ENCODE peak calls at places on chromosomes 12 and 14, in nine cellular contexts. Z is D721Med; B is activated T-cell treated with anti-CD3 and anti-CD28 coated beads for 48 hours; O is stimulated activated CD4-positive, alpha-beta T cell treated with anti-CD3 and anti-CD28 coated beads, Interleukin-2, amount 100 ng/mL, for 48 hours; P is B cell; L is endothelial cell; M is fibroblast of mammary gland; J is NCI-H1417; D is upper lobe of right lung. S is an unnamed sample.

GRCh38 chr12:80186727-80187217 is 87.4 kb downstream of the OTOGL start:
- DNase-seq in Z (no peak), B (no peak), O (peak), P (peak), L (peak), M (peak), J (peak), D (no peak), S (peak)

GRCh38 chr12:82877963-82878362 is 191.3 kb downstream of the TMTC2 start:
- DNase-seq in Z (no peak), B (no peak), O (no peak), P (no peak), L (no peak), M (no peak), J (no peak), D (no peak), S (no peak)

GRCh38 chr12:115404761-115405470 is 720.9 kb upstream of the TBX3 start:
- DNase-seq in Z (no peak), B (no peak), O (no peak), P (no peak), L (no peak), M (peak), J (no peak), D (no peak), S (no peak)

GRCh38 chr12:122951406-122951805 is 14.9 kb downstream of the ABCB9 start:
- DNase-seq in Z (no peak), B (no peak), O (no peak), P (no peak), L (no peak), M (peak), J (no peak), D (no peak), S (no peak)

GRCh38 chr14:55152052-55152753 is 23.2 kb downstream of the LGALS3 start:
- DNase-seq in Z (no peak), B (no peak), O (no peak), P (no peak), L (no peak), M (peak), J (no peak), D (no peak), S (no peak)

GRCh38 chr12:88896958-88897357 is 316.7 kb upstream of the KITLG start:
- DNase-seq in Z (no peak), B (no peak), O (no peak), P (no peak), L (no peak), M (peak), J (no peak), D (no peak), S (no peak)

GRCh38 chr12:88448337-88448944 is 131.8 kb downstream of the KITLG start:
- DNase-seq in Z (no peak), B (no peak), O (no peak), P (no peak), L (no peak), M (no peak), J (peak), D (no peak), S (no peak)

GRCh38 chr12:42985506-42985905 is 396.0 kb upstream of the PRICKLE1 start:
- DNase-seq in Z (no peak), B (no peak), O (no peak), P (no peak), L (peak), M (no peak), J (no peak), D (no peak), S (peak)

GRCh38 chr12:112107306-112107705 is 1.3 kb downstream of the NAA25 start:
- DNase-seq in Z (no peak), B (no peak), O (no peak), P (no peak), L (no peak), M (no peak), J (no peak), D (no peak), S (no peak)

GRCh38 chr12:109082751-109083150 is 10.5 kb downstream of the ALKBH2 start:
- DNase-seq in Z (no peak), B (no peak), O (no peak), P (no peak), L (no peak), M (no peak), J (no peak), D (no peak), S (no peak)

GRCh38 chr14:55126932-55127490 is 2.0 kb upstream of the LGALS3 start:
- DNase-seq in Z (no peak), B (no peak), O (no peak), P (no peak), L (no peak), M (no peak), J (no peak), D (no peak), S (no peak)

GRCh38 chr14:96888593-96888992 is 91.4 kb downstream of the VRK1 start:
- DNase-seq in Z (no peak), B (no peak), O (no peak), P (no peak), L (no peak), M (no peak), J (peak), D (no peak), S (no peak)

GRCh38 chr12:40697566-40698257 is 5.5 kb downstream of the CNTN1 start:
- DNase-seq in Z (no peak), B (no peak), O (no peak), P (no peak), L (no peak), M (peak), J (peak), D (no peak), S (no peak)

GRCh38 chr12:27593266-27593665 is 69.3 kb downstream of the PPFIBP1 start:
- DNase-seq in Z (no peak), B (no peak), O (no peak), P (no peak), L (no peak), M (no peak), J (no peak), D (no peak), S (no peak)

GRCh38 chr14:25246751-25247150 is 196.8 kb upstream of the STXBP6 start:
- DNase-seq in Z (no peak), B (no peak), O (no peak), P (no peak), L (no peak), M (no peak), J (no peak), D (no peak), S (no peak)

GRCh38 chr14:51872396-51872795 is 12.0 kb downstream of the GNG2 start:
- DNase-seq in Z (no peak), B (no peak), O (no peak), P (no peak), L (no peak), M (no peak), J (peak), D (no peak), S (no peak)

GRCh38 chr14:104339829-104340228 is 201.4 kb downstream of the KIF26A start:
- DNase-seq in Z (no peak), B (no peak), O (no peak), P (no peak), L (no peak), M (no peak), J (no peak), D (no peak), S (no peak)